ENCODE peak calls at places on chromosomes 4 and X, in ten cellular contexts. W, S, R, G, U, V, I, C, H and N are unnamed samples.

GRCh38 chr4:33998204-33998603 is 2246.1 kb downstream of the ARAP2 start:
- DNase-seq in R (no peak), G (no peak), C (no peak), H (no peak), I (no peak), W (no peak), S (no peak), V (no peak), U (no peak), N (no peak)

GRCh38 chrX:111052478-111052877 is 43.5 kb upstream of the PAK3 start:
- DNase-seq in V (no peak), H (no peak), C (no peak), U (no peak), W (no peak), S (no peak), R (no peak), G (peak), I (no peak), N (no peak)

GRCh38 chr4:55393461-55394320 is 2.1 kb upstream of the TMEM165 start:
- DNase-seq in W (no peak), I (no peak), R (no peak), H (no peak), C (peak), U (no peak), V (no peak), G (peak), S (no peak), N (no peak)

GRCh38 chr4:188661502-188661901 is 522.3 kb downstream of the TRIML1 start:
- DNase-seq in I (no peak), S (no peak), C (no peak), H (no peak), G (no peak), U (no peak), V (no peak), R (no peak), W (no peak), N (no peak)

GRCh38 chr4:20432098-20432497 is 180.4 kb downstream of the SLIT2 start:
- DNase-seq in R (no peak), U (no peak), V (no peak), S (no peak), W (no peak), C (no peak), I (no peak), G (peak), H (no peak), N (no peak)

GRCh38 chr4:113699772-113700171 is 61.8 kb downstream of the CAMK2D start:
- DNase-seq in W (no peak), S (no peak), R (no peak), G (peak), C (no peak), I (no peak), U (no peak), V (no peak), H (no peak), N (no peak)

GRCh38 chrX:129996120-129996519 is 13.7 kb downstream of the BCORL1 start:
- DNase-seq in C (no peak), H (no peak), R (no peak), V (no peak), U (peak), S (no peak), I (no peak), G (peak), W (no peak), N (no peak)

GRCh38 chr4:99405433-99406115 is 29.6 kb downstream of the ADH7 start:
- DNase-seq in C (peak), R (peak), H (peak), W (no peak), U (no peak), G (peak), V (no peak), I (peak), S (peak), N (peak)

GRCh38 chrX:77223046-77223445 is 224.1 kb upstream of the FGF16 start:
- DNase-seq in G (no peak), V (no peak), U (no peak), S (no peak), C (no peak), I (no peak), R (no peak), W (no peak), H (no peak), N (no peak)

GRCh38 chrX:77953300-77953699 is 16.1 kb downstream of the PGAM4 start:
- DNase-seq in H (no peak), U (no peak), S (no peak), W (no peak), V (no peak), G (peak), R (no peak), C (no peak), I (no peak), N (no peak)

DNA sequence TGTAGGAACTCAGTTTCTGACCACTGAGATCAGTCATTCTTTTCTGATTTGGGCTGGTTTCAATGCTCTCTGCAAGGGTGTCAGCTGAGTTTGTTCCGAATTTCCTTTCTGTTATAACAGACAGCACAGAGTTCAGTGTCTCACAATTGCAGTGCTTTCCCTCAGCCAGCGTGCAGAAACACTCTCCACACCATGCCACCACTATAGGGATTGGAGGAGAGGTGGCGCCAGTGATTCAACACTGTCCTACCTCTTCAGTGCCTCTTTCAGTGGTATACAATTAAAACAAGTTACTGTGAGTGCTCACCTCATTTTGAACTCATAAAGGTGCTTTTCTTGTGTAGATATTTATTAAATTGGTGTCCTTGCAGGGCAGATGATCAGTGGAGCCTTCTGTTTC is 413.2 kb upstream of the CXorf51B start:
- DNase-seq in W (no peak), H (no peak), C (no peak), I (no peak), U (no peak), G (no peak), S (no peak), V (no peak), R (no peak), N (no peak)
- TF ChIP-seq CTCF in W (no peak), H (no peak), C (no peak), I (no peak), U (no peak), G (no peak), S (no peak), V (no peak), R (no peak), N (no peak)

DNA sequence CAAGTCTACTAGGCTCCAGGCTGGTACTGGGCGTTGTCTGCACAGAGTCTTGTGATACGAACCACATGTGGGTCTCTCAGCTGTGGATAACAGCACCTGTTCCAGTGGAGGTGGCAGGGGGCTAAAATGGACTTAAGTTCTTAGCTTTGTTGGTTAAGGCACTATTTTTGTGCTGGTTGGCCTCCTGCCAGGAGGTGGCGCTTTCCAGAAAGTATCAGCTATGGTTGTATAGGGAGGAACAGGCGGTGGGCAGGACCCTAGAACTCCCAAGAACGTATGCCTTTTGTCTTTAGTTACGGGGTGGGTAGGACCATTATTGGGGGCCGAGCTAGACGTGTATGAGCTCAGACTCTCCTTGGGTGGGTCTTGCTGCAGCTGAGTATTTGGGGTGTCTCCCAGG is 1138.4 kb downstream of the PCDH19 start:
- DNase-seq in V (no peak), S (no peak), U (no peak), G (no peak), W (no peak), H (no peak), I (no peak), R (no peak), C (no peak), N (no peak)
- TF ChIP-seq CTCF in V (no peak), S (no peak), U (no peak), G (no peak), W (no peak), H (no peak), I (no peak), R (no peak), C (no peak), N (no peak)

DNA sequence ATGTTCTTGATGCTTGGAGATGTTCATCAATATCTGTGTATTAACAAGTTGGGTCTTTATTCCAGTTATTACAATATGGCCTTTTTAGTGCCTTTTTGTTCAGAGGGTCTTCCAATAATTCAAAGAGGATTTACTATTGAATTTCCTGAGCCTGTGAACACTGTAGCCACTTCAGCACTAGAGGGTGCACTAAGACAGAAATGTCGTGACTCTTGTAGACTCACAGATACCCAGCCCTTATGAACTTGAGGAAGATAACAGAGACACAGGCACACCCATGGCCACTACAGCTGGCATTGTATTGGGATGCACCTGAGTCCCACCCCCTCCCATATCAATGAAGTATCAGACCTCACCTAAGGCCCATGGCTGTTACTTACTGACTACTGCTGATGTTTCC is 54.4 kb upstream of the ACTRT1 start:
- DNase-seq in S (no peak), H (no peak), U (no peak), C (peak), I (no peak), R (peak), W (no peak), V (no peak), G (peak), N (no peak)
- TF ChIP-seq CTCF in S (no peak), H (peak), U (no peak), C (peak), I (no peak), R (peak), W (no peak), V (no peak), G (no peak), N (no peak)

GRCh38 chrX:35382966-35383365 is 415.2 kb upstream of the MAGEB16 start:
- DNase-seq in G (no peak), H (no peak), W (no peak), S (no peak), C (no peak), U (no peak), V (no peak), R (no peak), I (no peak), N (no peak)

GRCh38 chrX:35380808-35381700 is 417.1 kb upstream of the MAGEB16 start:
- DNase-seq in V (no peak), R (peak), S (no peak), C (peak), U (no peak), H (no peak), W (no peak), G (peak), I (no peak), N (no peak)
- TF ChIP-seq CTCF in V (peak), R (peak), S (no peak), C (peak), U (peak), H (peak), W (peak), G (peak), I (peak), N (no peak)

DNA sequence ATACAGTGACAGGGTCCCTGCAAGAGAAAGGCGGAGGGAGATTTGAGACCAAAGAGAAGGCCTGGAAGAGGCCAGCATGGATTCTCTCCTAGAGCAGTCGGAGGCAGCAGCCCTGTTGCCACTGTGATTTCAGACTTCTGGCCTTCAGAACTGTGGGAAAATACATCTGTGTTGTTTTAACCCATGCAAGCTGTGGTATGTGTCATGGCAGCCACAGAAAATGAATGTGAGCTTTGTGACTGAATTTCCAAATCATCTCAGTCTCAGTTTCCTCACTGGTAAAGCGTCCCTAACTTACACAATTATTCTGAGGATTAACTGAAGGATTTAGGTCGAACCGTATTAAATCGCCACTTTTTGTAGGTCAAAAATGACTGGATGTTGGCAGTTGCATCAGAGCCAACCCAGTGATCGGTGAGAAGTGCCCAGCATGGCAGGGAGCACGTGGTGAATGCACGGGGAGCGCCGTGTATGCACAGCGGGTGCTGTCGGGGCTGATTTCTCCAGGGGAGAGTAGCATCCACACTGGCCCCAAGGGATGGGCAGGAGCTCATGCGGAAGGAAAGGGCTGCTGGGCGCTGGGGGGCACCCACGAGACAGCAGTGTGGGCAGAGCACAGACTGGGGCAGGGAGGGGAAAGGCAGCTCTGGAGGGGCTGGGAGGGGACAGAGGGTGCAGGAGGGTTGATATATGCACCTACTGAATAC is 23.8 kb upstream of the NSG1 start:
- DNase-seq in G (no peak), H (no peak), R (no peak), S (no peak), I (no peak), U (peak), W (no peak), C (no peak), V (no peak), N (no peak)
- TF ChIP-seq CTCF in G (no peak), H (no peak), R (no peak), S (no peak), I (no peak), U (no peak), W (no peak), C (no peak), V (no peak), N (no peak)

GRCh38 chrX:104707042-104707441 is 141.0 kb downstream of the IL1RAPL2 start:
- DNase-seq in S (no peak), V (no peak), G (no peak), H (no peak), R (no peak), W (no peak), I (no peak), C (no peak), U (no peak), N (no peak)

GRCh38 chrX:104707572-104707971 is 141.6 kb downstream of the IL1RAPL2 start:
- DNase-seq in V (no peak), H (no peak), I (no peak), W (no peak), C (no peak), G (no peak), R (no peak), S (no peak), U (no peak), N (no peak)

GRCh38 chrX:104712515-104712914 is 146.5 kb downstream of the IL1RAPL2 start:
- DNase-seq in H (no peak), W (no peak), R (no peak), I (no peak), G (no peak), V (no peak), U (no peak), C (peak), S (no peak), N (no peak)
- TF ChIP-seq CTCF in H (no peak), W (no peak), R (no peak), I (no peak), G (no peak), V (no peak), U (no peak), C (peak), S (no peak), N (no peak)

GRCh38 chr4:6008092-6008551 is 10.1 kb downstream of the C4orf50 start:
- DNase-seq in G (no peak), U (no peak), S (no peak), I (no peak), C (no peak), V (no peak), H (no peak), W (no peak), R (peak), N (no peak)
- TF ChIP-seq CTCF in G (no peak), U (no peak), S (no peak), I (no peak), C (no peak), V (no peak), H (no peak), W (no peak), R (no peak), N (no peak)

DNA sequence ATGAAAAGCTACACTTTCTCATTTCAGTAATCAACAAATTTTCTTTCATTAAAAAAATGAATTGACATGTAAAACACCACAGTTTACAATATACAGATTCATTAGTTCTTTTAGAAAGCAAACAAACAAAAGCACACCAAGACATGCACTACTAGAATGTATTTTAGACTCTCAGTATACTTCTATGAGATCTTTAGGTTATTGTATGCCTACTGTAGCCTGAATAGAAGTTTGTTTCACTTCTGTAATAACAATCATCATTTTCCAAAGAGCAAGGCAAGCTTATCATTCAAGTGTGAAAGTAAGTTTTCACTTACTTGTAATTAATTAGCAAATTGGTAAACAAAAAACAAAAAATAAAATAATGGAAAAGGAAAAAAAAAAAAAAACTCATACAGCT is 24.9 kb downstream of the CXXC4 start:
- DNase-seq in I (no peak), H (no peak), G (no peak), S (no peak), W (no peak), C (no peak), R (no peak), U (no peak), V (no peak), N (no peak)
- TF ChIP-seq CTCF in I (no peak), H (no peak), G (no peak), S (no peak), W (no peak), C (no peak), R (no peak), U (no peak), V (no peak), N (no peak)

DNA sequence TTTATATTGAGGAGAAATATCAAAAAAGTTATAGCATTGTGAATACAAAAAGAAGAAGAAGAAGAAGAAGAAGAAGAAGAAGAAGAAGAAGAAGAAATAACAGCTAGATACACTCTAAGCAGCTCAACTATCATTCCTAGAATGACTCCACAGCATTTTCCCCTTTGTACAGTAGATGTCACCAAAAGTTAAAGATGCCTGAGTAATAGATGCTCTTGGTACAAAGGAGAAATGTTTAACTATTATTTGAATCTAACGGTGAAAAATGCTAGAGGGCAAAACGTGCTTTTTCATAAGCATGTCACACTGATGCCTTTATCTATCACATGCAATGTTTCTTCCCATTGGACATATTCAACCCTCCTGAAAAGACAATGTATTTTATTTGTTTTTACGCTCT is 178.4 kb upstream of the GPRIN3 start:
- DNase-seq in W (no peak), U (no peak), G (peak), I (no peak), C (no peak), V (no peak), S (no peak), H (no peak), R (no peak), N (no peak)
- TF ChIP-seq CTCF in W (no peak), U (no peak), G (peak), I (no peak), C (peak), V (peak), S (no peak), H (no peak), R (peak), N (no peak)

DNA sequence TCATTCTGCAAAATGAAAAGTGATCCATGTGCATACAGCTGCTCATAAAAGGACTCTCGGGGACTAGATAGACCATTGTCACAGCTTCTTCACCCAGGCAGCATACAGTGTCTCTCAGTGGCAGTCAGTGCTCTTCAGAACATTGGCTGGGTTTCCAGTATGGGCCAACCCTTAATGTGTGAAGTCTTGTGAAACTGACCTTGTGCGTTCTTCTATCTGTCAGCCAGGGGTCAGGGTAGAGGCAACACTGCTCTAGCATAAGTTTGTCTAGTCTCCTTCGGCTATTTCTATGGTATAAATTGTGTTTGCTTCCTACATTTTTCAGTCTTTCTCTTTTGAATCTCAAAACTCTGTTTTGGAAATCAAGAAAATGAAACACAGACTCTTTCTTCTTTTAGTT is 37.0 kb upstream of the SMIM31 start:
- DNase-seq in W (no peak), S (no peak), G (no peak), C (peak), I (no peak), V (no peak), H (no peak), R (no peak), U (no peak), N (no peak)
- TF ChIP-seq CTCF in W (peak), S (no peak), G (no peak), C (peak), I (no peak), V (no peak), H (peak), R (no peak), U (no peak), N (no peak)